ENCODE peak calls at places on chromosomes 11 and 22, in ten cellular contexts. X is CD8-positive, alpha-beta T cell; S is uterus; C is right atrium auricular region; Y is K562; T is Peyer's patch; A is cardiac muscle cell; M is transverse colon; H is lung; R is colonic mucosa. F is an unnamed sample.

GRCh38 chr11:100808904-100809491 is 121.9 kb downstream of the ARHGAP42 start:
- DNase-seq in X (no peak), S (no peak), C (no peak), Y (peak; percentile 39), T (no peak), A (peak; percentile 84), M (no peak), H (no peak), R (no peak), F (no peak)

GRCh38 chr11:3840870-3841425 is at the start of gene RHOG:
- DNase-seq in X (no peak), S (peak; percentile 82), C (peak; percentile 82), Y (peak; percentile 92), T (peak; percentile 91), A (peak; percentile 89), M (peak; percentile 88), H (peak; percentile 89), R (peak; percentile 88), F (peak; percentile 73)

GRCh38 chr11:107576497-107577086 is 11.1 kb upstream of the ALKBH8 start:
- DNase-seq in X (peak; percentile 56), S (peak; percentile 36), C (no peak), Y (peak; percentile 28), T (peak; percentile 76), A (peak; percentile 66), M (peak; percentile 32), H (peak; percentile 50), R (peak; percentile 37), F (peak; percentile 32)

GRCh38 chr11:72534859-72535547 is 100.7 kb upstream of the CLPB start:
- DNase-seq in X (no peak), S (no peak), C (no peak), Y (no peak), T (no peak), A (no peak), M (no peak), H (no peak), R (no peak), F (no peak)

GRCh38 chr11:103051986-103052385 is 40.0 kb downstream of the DCUN1D5 start:
- DNase-seq in X (no peak), S (no peak), C (no peak), Y (no peak), T (no peak), A (no peak), M (no peak), H (no peak), R (no peak), F (no peak)

GRCh38 chr22:43829448-43829821 is 17.3 kb upstream of the EFCAB6 start:
- DNase-seq in X (no peak), S (no peak), C (no peak), Y (no peak), T (no peak), A (no peak), M (no peak), H (no peak), R (no peak), F (no peak)

GRCh38 chr11:69530278-69531070 is 49.0 kb downstream of the LINC01488 start:
- DNase-seq in X (no peak), S (peak; percentile 4), C (no peak), Y (no peak), T (peak; percentile 47), A (no peak), M (no peak), H (no peak), R (no peak), F (no peak)

GRCh38 chr11:46366661-46367161 is 14.8 kb upstream of the MDK start:
- DNase-seq in X (no peak), S (no peak), C (no peak), Y (no peak), T (no peak), A (no peak), M (no peak), H (no peak), R (no peak), F (no peak)

GRCh38 chr11:95239871-95240648 is 9.1 kb upstream of the SESN3 start:
- DNase-seq in X (no peak), S (no peak), C (no peak), Y (no peak), T (no peak), A (no peak), M (no peak), H (no peak), R (no peak), F (no peak)

GRCh38 chr11:59267196-59267595 is 54.5 kb upstream of the MPEG1 start:
- DNase-seq in X (no peak), S (no peak), C (no peak), Y (no peak), T (no peak), A (no peak), M (no peak), H (no peak), R (no peak), F (no peak)

GRCh38 chr11:118670063-118670462 is 9.4 kb downstream of the TREH start:
- DNase-seq in X (no peak), S (no peak), C (no peak), Y (no peak), T (no peak), A (no peak), M (no peak), H (no peak), R (no peak), F (no peak)

GRCh38 chr11:57458410-57459111 is 1.8 kb upstream of the RTN4RL2 start:
- DNase-seq in X (peak; percentile 71), S (no peak), C (no peak), Y (peak; percentile 71), T (peak; percentile 67), A (peak; percentile 50), M (peak; percentile 56), H (no peak), R (peak; percentile 74), F (peak; percentile 45)

DNA sequence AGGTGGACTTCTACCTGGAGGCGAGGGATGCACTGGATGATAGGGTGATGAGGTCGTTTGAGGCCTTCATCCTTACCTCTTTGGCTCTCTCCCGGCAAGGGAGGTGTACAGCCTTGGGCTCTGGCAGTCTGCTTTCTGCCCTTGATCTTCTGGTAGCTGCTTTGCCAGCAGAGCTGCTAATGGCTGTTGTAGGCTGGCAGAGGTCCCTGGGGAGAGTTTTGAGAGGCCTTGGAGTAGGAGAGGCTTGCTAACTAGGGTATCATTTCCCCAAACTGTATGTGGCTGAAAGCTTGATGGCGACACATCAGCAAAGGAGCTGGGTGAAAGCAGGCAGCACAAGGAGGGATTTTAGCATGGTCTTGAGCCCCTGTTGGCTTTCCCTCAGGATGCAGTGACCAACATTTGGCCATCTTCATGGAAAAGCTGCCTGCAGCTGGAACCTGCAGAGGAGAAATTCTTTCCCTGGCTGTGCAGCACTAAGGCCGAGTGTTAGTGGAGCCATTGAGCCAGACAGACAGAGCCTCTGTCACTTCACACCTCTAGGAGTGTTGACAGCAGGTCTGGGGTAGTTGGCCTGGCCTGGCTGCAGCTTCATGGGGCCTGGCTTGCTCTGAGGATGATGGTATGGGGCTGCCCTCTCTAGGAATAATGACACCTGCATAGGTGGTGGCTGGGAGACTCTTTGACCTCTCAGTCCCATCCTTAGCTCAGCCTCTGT is 3.5 kb upstream of the AMPD3 start:
- DNase-seq in X (no peak), S (no peak), C (no peak), Y (no peak), T (no peak), A (no peak), M (no peak), H (no peak), R (no peak), F (no peak)
- TF ChIP-seq CTCF in X (no peak), S (no peak), C (no peak), Y (no peak), T (no peak), A (no peak), M (no peak), H (no peak), R (no peak), F (no peak)

GRCh38 chr11:68164437-68164836 is 43.2 kb upstream of the CHKA start:
- DNase-seq in X (no peak), S (no peak), C (no peak), Y (no peak), T (no peak), A (no peak), M (no peak), H (no peak), R (no peak), F (no peak)

GRCh38 chr11:68167474-68167873 is 45.6 kb downstream of the KMT5B start:
- DNase-seq in X (no peak), S (no peak), C (no peak), Y (no peak), T (no peak), A (no peak), M (no peak), H (no peak), R (no peak), F (no peak)

GRCh38 chr11:68166969-68167368 is 45.8 kb upstream of the CHKA start:
- DNase-seq in X (no peak), S (no peak), C (no peak), Y (no peak), T (no peak), A (no peak), M (no peak), H (no peak), R (no peak), F (no peak)

GRCh38 chr11:68163691-68164090 is 42.5 kb upstream of the CHKA start:
- DNase-seq in X (no peak), S (no peak), C (no peak), Y (no peak), T (no peak), A (no peak), M (no peak), H (no peak), R (no peak), F (no peak)

GRCh38 chr11:68165601-68166000 is 44.4 kb upstream of the CHKA start:
- DNase-seq in X (no peak), S (no peak), C (no peak), Y (no peak), T (no peak), A (no peak), M (no peak), H (no peak), R (no peak), F (no peak)
- H3K4me3 ChIP-seq in X (no peak overlapping the region), S (no peak overlapping the region), C (no peak overlapping the region), Y (no peak overlapping the region), T (no peak overlapping the region), A (no peak overlapping the region), M (no peak overlapping the region), H (no peak overlapping the region), R (no peak overlapping the region), F (no peak overlapping the region)

GRCh38 chr22:45429424-45429823 is 15.9 kb downstream of the RIBC2 start:
- DNase-seq in X (no peak), S (peak; percentile 11), C (no peak), Y (no peak), T (peak; percentile 40), A (no peak), M (no peak), H (no peak), R (no peak), F (no peak)
- H3K36me3 ChIP-seq in X (no peaks in the 10 kb centered on the region), S (no peaks in the 10 kb centered on the region), C (no peaks in the 10 kb centered on the region), Y (no peaks in the 10 kb centered on the region), T (no peaks in the 10 kb centered on the region), A (no peaks in the 10 kb centered on the region), M (no peaks in the 10 kb centered on the region), H (no peaks in the 10 kb centered on the region), R (no peaks in the 10 kb centered on the region), F (no peaks in the 10 kb centered on the region)

DNA sequence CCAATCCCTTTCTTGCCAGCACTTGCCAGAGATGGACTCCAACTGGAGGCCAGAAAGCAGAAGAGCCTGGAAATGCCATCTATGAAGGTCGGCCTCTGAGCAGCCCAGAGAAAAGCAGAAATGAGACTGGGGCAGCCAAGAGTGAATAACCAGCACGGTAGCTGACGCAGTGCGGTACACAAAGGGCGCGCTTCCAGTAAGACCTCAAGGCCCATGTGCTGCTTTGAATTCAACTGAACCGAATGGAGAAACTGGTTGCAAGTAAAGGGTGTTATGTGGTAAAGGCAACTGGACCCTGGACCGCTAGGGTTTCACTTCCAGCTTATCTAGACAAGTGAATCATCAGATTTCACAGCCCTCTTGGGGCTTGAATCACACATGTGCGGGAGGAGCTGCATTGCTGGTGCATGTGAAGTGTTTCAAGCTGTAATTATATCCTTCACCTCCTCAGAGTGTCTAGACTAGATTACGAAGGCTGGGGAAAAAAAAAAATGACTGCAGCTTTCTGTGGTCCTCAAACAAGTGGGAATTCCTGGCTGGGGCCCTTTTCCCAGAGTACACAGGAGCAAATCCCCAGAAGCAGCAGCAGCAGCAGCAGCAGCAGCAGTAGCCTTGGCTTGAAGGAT is 128.9 kb downstream of the CCDC34 start:
- DNase-seq in X (no peak), S (peak; percentile 80), C (peak; percentile 84), Y (no peak), T (peak; percentile 85), A (peak; percentile 97), M (peak; percentile 56), H (no peak), R (peak; percentile 69), F (peak; percentile 63)
- TF ChIP-seq CTCF in X (no peak), S (no peak), C (no peak), Y (no peak), T (no peak), A (peak; percentile 5), M (peak; percentile 23), H (no peak), R (no peak), F (no peak)